ENCODE peak calls at places on chromosomes 12 and 14, in six cellular contexts. H is choroid plexus epithelial cell; O is CD8-positive, alpha-beta T cell; V is dorsolateral prefrontal cortex; T is K562; L is heart left ventricle. U is an unnamed sample.

GRCh38 chr14:100065161-100065871 is at the start of gene EVL:
- DNase-seq in T (no peak), O (peak; percentile 73), H (no peak), L (peak; percentile 46), V (no peak), U (no peak)

GRCh38 chr12:15629761-15630160 is 159.4 kb downstream of the EPS8 start:
- DNase-seq in O (no peak), T (no peak), L (no peak), H (peak; percentile 66), V (no peak), U (peak; percentile 47)

GRCh38 chr12:26195641-26196423 is 459 bp downstream of the SSPN start:
- DNase-seq in L (peak; percentile 59), H (peak; percentile 48), O (no peak), V (peak; percentile 72), T (no peak), U (peak; percentile 73)

GRCh38 chr12:103397536-103397935 is 98.2 kb downstream of the C12orf42 start:
- DNase-seq in H (no peak), T (no peak), L (no peak), V (no peak), O (no peak), U (no peak)

GRCh38 chr12:77372469-77372868 is 307.1 kb upstream of the E2F7 start:
- DNase-seq in O (no peak), T (no peak), V (no peak), H (no peak), L (no peak), U (no peak)

GRCh38 chr14:101502761-101503392 is 58.4 kb upstream of the DIO3 start:
- DNase-seq in H (no peak), L (peak; percentile 9), T (no peak), V (no peak), O (no peak), U (no peak)

GRCh38 chr12:42284157-42284556 is 41.7 kb downstream of the ZCRB1 start:
- DNase-seq in O (no peak), L (no peak), V (no peak), T (no peak), H (no peak), U (no peak)

GRCh38 chr12:89951050-89951693 is 242.5 kb upstream of the ATP2B1 start:
- DNase-seq in O (no peak), V (no peak), T (no peak), H (no peak), L (no peak), U (peak; percentile 87)

GRCh38 chr14:87901196-87901595 is 91.8 kb downstream of the GALC start:
- DNase-seq in V (no peak), H (no peak), L (no peak), T (no peak), O (no peak), U (no peak)

GRCh38 chr12:45615268-45615667 is 114.2 kb upstream of the ARID2 start:
- DNase-seq in H (peak; percentile 75), V (no peak), T (no peak), L (no peak), O (no peak), U (peak; percentile 60)

GRCh38 chr12:100127766-100128508 is 14.7 kb downstream of the BLTP3B start:
- DNase-seq in T (no peak), O (no peak), L (no peak), H (peak; percentile 82), V (no peak), U (peak; percentile 81)

GRCh38 chr12:29149691-29150382 is 759 bp downstream of the FAR2 start:
- DNase-seq in V (no peak), O (no peak), L (peak; percentile 22), T (no peak), H (no peak), U (no peak)

GRCh38 chr12:63857771-63858670 is 13.5 kb downstream of the SRGAP1 start:
- DNase-seq in O (no peak), L (no peak), T (no peak), H (peak; percentile 71), V (no peak), U (no peak)

GRCh38 chr12:57474862-57475261 is 4.8 kb downstream of the ARHGAP9 start:
- DNase-seq in V (no peak), H (no peak), T (no peak), O (no peak), L (no peak), U (no peak)

GRCh38 chr14:64707661-64708060 is 3.4 kb downstream of the PLEKHG3 start:
- DNase-seq in H (peak; percentile 88), O (no peak), V (no peak), L (no peak), T (no peak), U (peak; percentile 72)

GRCh38 chr12:130827432-130827831 is 11.6 kb downstream of the STX2 start:
- DNase-seq in L (no peak), T (no peak), H (peak; percentile 33), V (no peak), O (no peak), U (no peak)

GRCh38 chr14:104235686-104236085 is 97.3 kb downstream of the KIF26A start:
- DNase-seq in V (no peak), T (no peak), O (no peak), H (no peak), L (no peak), U (no peak)

DNA sequence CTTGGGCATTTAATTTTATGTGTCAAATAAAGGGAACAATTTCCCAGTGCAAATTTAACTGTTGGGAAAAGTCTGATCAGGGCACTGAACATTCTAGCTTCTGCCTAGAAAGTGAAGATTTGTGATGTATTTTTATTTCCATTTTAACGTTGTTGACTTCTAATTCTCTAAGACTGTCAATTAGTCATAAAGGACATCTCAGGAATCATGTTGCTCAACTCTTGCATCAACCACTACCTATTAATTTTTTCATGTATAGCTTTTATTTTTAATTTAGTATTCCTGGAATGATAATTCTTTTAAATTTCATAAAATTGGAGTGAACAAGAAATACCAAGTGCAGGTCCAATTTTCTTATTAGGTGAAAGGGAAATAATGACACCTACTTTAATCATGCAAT is 87.9 kb upstream of the METAP2 start:
- DNase-seq in V (no peak), L (no peak), O (no peak), H (peak; percentile 40), T (no peak), U (peak; percentile 8)
- H3K4me3 ChIP-seq in V (peak overlapping the region; percentile 46), L (peak overlapping the region; percentile 43), O (no peak overlapping the region), H (no peak overlapping the region), T (no peak overlapping the region), U (peak overlapping the region; percentile 66)

GRCh38 chr12:123022846-123023245 is 42.4 kb downstream of the ARL6IP4 start:
- DNase-seq in O (no peak), V (no peak), L (no peak), T (no peak), H (no peak), U (no peak)
- TF ChIP-seq CTCF in O (no peak), V (no peak), L (no peak), T (no peak), H (no peak), U (no peak)

GRCh38 chr14:42736408-42736807 is 1129.7 kb downstream of the LRFN5 start:
- DNase-seq in V (no peak), H (no peak), O (no peak), T (no peak), L (no peak), U (no peak)

DNA sequence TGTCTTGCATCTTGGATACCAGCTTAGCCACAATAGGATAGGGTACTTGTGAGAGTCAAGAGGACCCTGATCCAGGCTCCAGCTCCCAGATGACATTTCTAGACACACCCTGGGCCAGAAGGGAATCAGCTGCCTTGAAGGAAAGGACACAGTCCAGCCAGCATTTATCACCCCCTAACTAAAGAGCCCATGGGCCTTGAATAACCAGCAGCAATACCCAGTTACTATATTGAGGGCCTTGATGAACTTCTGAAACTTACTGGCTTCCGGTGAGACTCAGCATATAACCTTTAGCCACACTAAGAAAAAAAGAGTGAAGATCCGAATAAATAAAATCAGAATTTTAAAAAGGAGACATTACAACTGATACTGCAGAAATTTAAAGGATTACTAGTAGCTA is 1135.4 kb downstream of the LRFN5 start:
- DNase-seq in T (no peak), V (no peak), H (no peak), L (no peak), O (no peak), U (no peak)
- H3K4me3 ChIP-seq in T (no peak overlapping the region), V (no peak overlapping the region), H (no peak overlapping the region), L (no peak overlapping the region), O (no peak overlapping the region), U (no peak overlapping the region)

DNA sequence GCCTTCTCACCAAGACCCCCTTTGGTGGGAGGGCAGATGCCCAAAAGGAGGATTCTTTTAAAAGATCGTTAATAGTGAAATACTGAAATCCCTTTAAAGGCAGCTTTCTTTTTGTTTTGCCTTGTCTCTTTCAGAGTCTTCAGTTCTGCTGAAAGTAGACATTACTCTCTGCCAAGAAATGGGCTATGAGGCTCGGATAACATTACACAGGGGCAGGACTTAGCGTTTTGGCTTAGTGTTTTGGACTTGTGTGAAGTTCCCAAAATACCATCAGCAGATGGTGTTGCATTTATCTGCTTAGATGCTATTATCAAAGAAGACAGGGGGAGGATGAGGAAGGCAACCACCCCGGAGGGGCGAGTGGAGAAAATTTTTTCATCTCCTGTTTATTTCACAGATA is 88.3 kb upstream of the METAP2 start:
- DNase-seq in H (peak; percentile 68), O (no peak), T (no peak), L (no peak), V (no peak), U (peak; percentile 70)
- TF ChIP-seq CTCF in H (no peak), O (no peak), T (no peak), L (no peak), V (no peak), U (no peak)

GRCh38 chr14:21069388-21070082 is 569 bp upstream of the ARHGEF40 start:
- DNase-seq in O (no peak), V (peak; percentile 67), H (peak; percentile 21), T (no peak), L (peak; percentile 69), U (no peak)
- H3K4me3 ChIP-seq in O (peak overlapping the region; percentile 37), V (peak overlapping the region; percentile 71), H (peak overlapping the region; percentile 78), T (peak overlapping the region; percentile 41), L (peak overlapping the region; percentile 97), U (peak overlapping the region; percentile 86)

GRCh38 chr12:80241576-80242273 is 142.4 kb downstream of the OTOGL start:
- DNase-seq in H (peak; percentile 32), T (no peak), O (no peak), V (no peak), L (no peak), U (peak; percentile 21)
- TF ChIP-seq CTCF in H (no peak), T (no peak), O (no peak), V (no peak), L (no peak), U (no peak)

U was measured in foreskin fibroblast.